ENCODE peak calls at places on chromosomes 7 and 10, in four cellular contexts. One of them, this sample, is unnamed.
A peak's percentile ranks its signal among the peaks of the same experiment; 100 is the strongest.

GRCh38 chr10:32017044-32017443 is 39.2 kb downstream of the KIF5B start:
- DNase-seq in HepG2: no peak
- DNase-seq in A549: no peak
- DNase-seq in K562: no peak
- DNase-seq in this sample: no peak

GRCh38 chr10:74040200-74041126 is 42.5 kb downstream of the VCL start:
- DNase-seq in HepG2: no peak
- DNase-seq in A549: no peak
- DNase-seq in K562: no peak
- DNase-seq in this sample: no peak

GRCh38 chr7:133529861-133530260 is 277.0 kb downstream of the EXOC4 start:
- DNase-seq in HepG2: no peak
- DNase-seq in A549: no peak
- DNase-seq in K562: no peak
- DNase-seq in this sample: no peak

GRCh38 chr10:118721005-118721876 is 33.5 kb downstream of the CACUL1 start:
- DNase-seq in HepG2: peak; percentile 28
- DNase-seq in A549: peak; percentile 31
- DNase-seq in K562: peak; percentile 57
- DNase-seq in this sample: no peak

GRCh38 chr7:100348805-100349204 is 9.1 kb upstream of the PILRB start:
- DNase-seq in HepG2: no peak
- DNase-seq in A549: no peak
- DNase-seq in K562: no peak
- DNase-seq in this sample: no peak

GRCh38 chr10:70920519-70920918 is 32.2 kb upstream of the PCBD1 start:
- DNase-seq in HepG2: no peak
- DNase-seq in A549: no peak
- DNase-seq in K562: no peak
- DNase-seq in this sample: no peak

GRCh38 chr7:11591943-11592342 is 240.1 kb downstream of the THSD7A start:
- DNase-seq in HepG2: no peak
- DNase-seq in A549: no peak
- DNase-seq in K562: no peak
- DNase-seq in this sample: no peak

GRCh38 chr7:29748286-29749099 is 57.8 kb upstream of the WIPF3 start:
- DNase-seq in HepG2: peak; percentile 38
- DNase-seq in A549: peak; percentile 13
- DNase-seq in K562: peak; percentile 73
- DNase-seq in this sample: no peak

GRCh38 chr7:135177021-135177696 is 6.7 kb upstream of the CYREN start:
- DNase-seq in HepG2: peak; percentile 26
- DNase-seq in A549: no peak
- DNase-seq in K562: no peak
- DNase-seq in this sample: no peak

GRCh38 chr10:124387078-124387874 is 31.4 kb downstream of the OAT start:
- DNase-seq in HepG2: no peak
- DNase-seq in A549: peak; percentile 63
- DNase-seq in K562: no peak
- DNase-seq in this sample: no peak

GRCh38 chr7:133735222-133735621 is 391.9 kb upstream of the LRGUK start:
- DNase-seq in HepG2: no peak
- DNase-seq in A549: no peak
- DNase-seq in K562: no peak
- DNase-seq in this sample: no peak

GRCh38 chr7:37083311-37084096 is 359.2 kb upstream of the AOAH start:
- DNase-seq in HepG2: no peak
- DNase-seq in A549: no peak
- DNase-seq in K562: no peak
- DNase-seq in this sample: no peak

GRCh38 chr7:30594055-30594539 is 581 bp upstream of the GARS1 start:
- DNase-seq in HepG2: peak; percentile 60
- DNase-seq in A549: peak; percentile 46
- DNase-seq in K562: peak; percentile 60
- DNase-seq in this sample: peak; percentile 23

GRCh38 chr7:15889501-15889900 is 203.0 kb upstream of the MEOX2 start:
- DNase-seq in HepG2: no peak
- DNase-seq in A549: peak; percentile 9
- DNase-seq in K562: peak; percentile 3
- DNase-seq in this sample: no peak

GRCh38 chr10:30529373-30529998 is 95.5 kb downstream of the MAP3K8 start:
- DNase-seq in HepG2: no peak
- DNase-seq in A549: no peak
- DNase-seq in K562: no peak
- DNase-seq in this sample: peak; percentile 77

GRCh38 chr10:63348210-63348850 is 117.4 kb downstream of the JMJD1C start:
- DNase-seq in HepG2: no peak
- DNase-seq in A549: no peak
- DNase-seq in K562: no peak
- DNase-seq in this sample: no peak

GRCh38 chr10:38159007-38159406 is 64.9 kb downstream of the ZNF37A start:
- DNase-seq in HepG2: no peak
- DNase-seq in A549: no peak
- DNase-seq in K562: no peak
- DNase-seq in this sample: no peak

GRCh38 chr7:133300811-133301210 is 47.9 kb downstream of the EXOC4 start:
- DNase-seq in HepG2: no peak
- DNase-seq in A549: no peak
- DNase-seq in K562: no peak
- DNase-seq in this sample: no peak

GRCh38 chr7:41916450-41916927 is 213.6 kb upstream of the INHBA start:
- DNase-seq in HepG2: no peak
- DNase-seq in A549: peak; percentile 10
- DNase-seq in K562: no peak
- DNase-seq in this sample: no peak

GRCh38 chr10:101675115-101675514 is 19.9 kb downstream of the FBXW4 start:
- DNase-seq in HepG2: no peak
- DNase-seq in A549: no peak
- DNase-seq in K562: no peak
- DNase-seq in this sample: no peak

GRCh38 chr7:16923019-16923418 is 41.2 kb upstream of the AGR3 start:
- DNase-seq in HepG2: no peak
- DNase-seq in A549: no peak
- DNase-seq in K562: no peak
- DNase-seq in this sample: no peak

GRCh38 chr7:5634107-5634950 is 147.1 kb downstream of the RNF216 start:
- DNase-seq in HepG2: no peak
- DNase-seq in A549: no peak
- DNase-seq in K562: no peak
- DNase-seq in this sample: no peak

GRCh38 chr7:140275069-140275961 is 98.5 kb upstream of the KDM7A start:
- DNase-seq in HepG2: no peak
- DNase-seq in A549: no peak
- DNase-seq in K562: peak; percentile 63
- DNase-seq in this sample: no peak

GRCh38 chr10:130432271-130432670 is 296.1 kb downstream of the GLRX3 start:
- DNase-seq in HepG2: no peak
- DNase-seq in A549: no peak
- DNase-seq in K562: no peak
- DNase-seq in this sample: no peak

GRCh38 chr7:87058739-87059524 is 522 bp downstream of the ELAPOR2 start:
- DNase-seq in HepG2: no peak
- DNase-seq in A549: peak; percentile 1
- DNase-seq in K562: peak; percentile 48
- DNase-seq in this sample: no peak

GRCh38 chr10:786666-787512 is 97.4 kb upstream of the DIP2C start:
- DNase-seq in HepG2: no peak
- DNase-seq in A549: no peak
- DNase-seq in K562: no peak
- DNase-seq in this sample: no peak

GRCh38 chr7:88230646-88231045 is 10.8 kb upstream of the SRI start:
- DNase-seq in HepG2: no peak
- DNase-seq in A549: no peak
- DNase-seq in K562: no peak
- DNase-seq in this sample: no peak

GRCh38 chr7:37853468-37853867 is 5.1 kb downstream of the NME8 start:
- DNase-seq in HepG2: peak; percentile 12
- DNase-seq in A549: peak; percentile 16
- DNase-seq in K562: peak; percentile 24
- DNase-seq in this sample: no peak

GRCh38 chr10:21172774-21173432 is 275.8 kb upstream of the NEBL start:
- DNase-seq in HepG2: no peak
- DNase-seq in A549: peak; percentile 38
- DNase-seq in K562: no peak
- DNase-seq in this sample: no peak

GRCh38 chr10:103618575-103619423 is 125.3 kb downstream of the NEURL1 start:
- DNase-seq in HepG2: no peak
- DNase-seq in A549: no peak
- DNase-seq in K562: peak; percentile 90
- DNase-seq in this sample: no peak

GRCh38 chr10:130498934-130499333 is 362.7 kb downstream of the GLRX3 start:
- DNase-seq in HepG2: no peak
- DNase-seq in A549: no peak
- DNase-seq in K562: no peak
- DNase-seq in this sample: no peak

DNA sequence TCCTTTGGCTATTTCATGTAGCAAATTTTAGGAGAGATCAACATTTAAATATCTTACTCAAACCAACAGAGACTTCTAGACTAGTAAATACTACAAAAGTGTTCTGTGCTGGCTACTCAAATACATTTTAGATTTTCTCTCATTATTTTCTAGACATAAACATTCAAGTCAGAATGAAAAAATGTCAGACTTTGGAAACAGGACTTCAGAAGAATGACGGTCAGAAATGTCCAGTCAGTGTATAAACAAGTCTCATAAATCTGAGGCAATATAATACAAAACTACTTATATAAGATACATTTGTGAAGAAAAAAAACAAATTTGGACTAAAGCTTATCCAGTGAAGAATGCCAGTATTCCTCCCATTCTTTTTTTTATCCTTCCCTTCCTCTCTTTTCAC is 25.9 kb downstream of the RNLS start:
- DNase-seq in HepG2: no peak
- DNase-seq in A549: no peak
- DNase-seq in K562: no peak
- DNase-seq in this sample: no peak
- TF ChIP-seq POLR2AphosphoS2 in HepG2: no peak
- TF ChIP-seq POLR2AphosphoS2 in A549: no peak
- TF ChIP-seq POLR2AphosphoS2 in K562: no peak
- TF ChIP-seq POLR2AphosphoS2 in this sample: no peak

DNA sequence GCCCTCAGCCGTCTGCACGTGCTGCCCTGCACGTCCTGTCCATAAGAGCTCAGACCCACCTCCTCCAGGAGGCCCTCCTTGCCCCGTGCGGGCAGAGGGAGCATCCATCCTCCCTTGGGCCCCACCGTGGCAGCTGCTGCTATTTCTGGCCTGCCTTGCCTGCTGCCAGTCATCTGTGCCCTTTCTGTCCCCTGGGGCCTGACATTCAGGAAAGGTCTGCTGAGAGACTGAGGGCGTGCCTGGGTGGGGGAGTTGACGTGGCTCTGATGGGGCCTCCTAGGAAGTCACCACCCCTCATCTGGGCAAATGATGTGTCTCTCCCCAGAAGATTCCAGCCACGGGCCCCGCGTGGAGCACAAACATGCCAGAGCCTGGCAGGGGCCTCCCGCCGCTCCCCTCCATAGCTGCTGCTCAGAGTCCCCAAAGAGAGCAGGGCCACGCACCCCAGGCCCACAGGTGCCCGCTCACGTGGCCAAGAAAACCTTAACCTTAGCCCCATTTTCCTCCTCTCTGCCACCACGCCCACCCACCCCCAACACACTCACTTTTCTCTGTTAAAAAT is 21.8 kb downstream of the DPYSL4 start:
- DNase-seq in HepG2: no peak
- DNase-seq in A549: no peak
- DNase-seq in K562: no peak
- DNase-seq in this sample: no peak
- TF ChIP-seq POLR2AphosphoS2 in HepG2: no peak
- TF ChIP-seq POLR2AphosphoS2 in A549: no peak
- TF ChIP-seq POLR2AphosphoS2 in K562: no peak
- TF ChIP-seq POLR2AphosphoS2 in this sample: no peak

DNA sequence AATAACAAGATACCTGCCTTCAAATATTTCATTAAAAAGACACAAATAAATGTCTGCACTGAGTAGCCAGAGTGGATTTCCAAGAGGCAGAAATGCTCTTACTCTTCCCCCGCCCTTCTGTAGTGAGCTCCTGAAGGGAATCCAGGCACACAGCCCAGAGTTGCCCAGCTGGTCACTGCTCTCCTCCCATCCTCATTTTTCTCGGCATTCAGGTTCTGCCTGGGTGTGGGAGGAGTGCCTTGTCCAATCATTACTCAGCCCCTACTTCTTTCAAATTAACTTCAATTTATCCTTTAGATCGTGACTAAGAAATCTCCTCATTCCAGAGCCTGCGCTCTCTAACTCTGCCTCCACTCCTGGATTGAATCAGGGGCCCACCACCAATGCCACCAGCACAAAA is 12.2 kb downstream of the CCDC6 start:
- DNase-seq in HepG2: no peak
- DNase-seq in A549: no peak
- DNase-seq in K562: no peak
- DNase-seq in this sample: no peak
- TF ChIP-seq POLR2AphosphoS2 in HepG2: no peak
- TF ChIP-seq POLR2AphosphoS2 in A549: no peak
- TF ChIP-seq POLR2AphosphoS2 in K562: no peak
- TF ChIP-seq POLR2AphosphoS2 in this sample: no peak

DNA sequence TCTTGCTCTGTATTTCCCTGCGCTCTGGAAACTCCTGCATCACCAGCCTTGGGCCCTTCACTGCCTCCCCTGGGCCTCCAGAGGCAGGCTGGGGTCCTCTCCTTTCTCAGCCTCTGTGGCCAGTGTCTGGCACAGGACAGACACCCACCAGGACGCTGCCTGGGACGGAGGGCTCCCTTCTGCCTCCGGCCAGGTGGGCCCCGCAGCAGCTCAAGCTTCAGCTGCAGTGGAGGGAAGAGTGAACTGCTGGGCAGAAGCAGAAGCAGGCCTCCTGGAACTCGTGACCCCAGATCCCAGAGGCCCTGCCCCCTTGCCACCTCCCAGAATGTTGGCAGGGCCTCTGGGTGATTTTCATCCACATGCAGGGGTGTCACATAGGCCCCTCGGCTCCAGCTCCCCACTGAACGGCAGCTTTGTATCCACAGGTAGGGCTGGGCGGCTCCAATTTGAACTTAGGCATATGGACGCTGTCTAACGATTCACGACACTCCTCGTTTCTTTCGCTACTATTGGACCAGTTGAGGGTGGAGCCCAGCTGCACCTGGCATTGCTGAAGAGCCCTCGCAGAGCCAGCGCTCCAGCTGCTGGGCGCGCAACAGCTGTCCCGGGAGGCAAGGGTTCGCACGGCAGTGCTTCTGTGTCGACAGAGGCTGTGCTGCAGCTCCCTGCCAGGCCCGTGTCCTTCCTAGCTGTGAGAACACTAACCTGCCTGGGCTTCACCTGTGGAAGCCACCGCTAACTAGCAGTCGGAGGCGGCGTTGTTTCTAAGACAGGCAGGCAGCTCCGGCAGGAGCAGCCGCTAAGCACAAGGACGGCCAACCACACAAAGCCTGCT is 18.4 kb upstream of the GPR146 start:
- DNase-seq in HepG2: no peak
- DNase-seq in A549: no peak
- DNase-seq in K562: no peak
- DNase-seq in this sample: no peak
- TF ChIP-seq POLR2AphosphoS2 in HepG2: no peak
- TF ChIP-seq POLR2AphosphoS2 in A549: no peak
- TF ChIP-seq POLR2AphosphoS2 in K562: no peak
- TF ChIP-seq POLR2AphosphoS2 in this sample: no peak

This sample was measured in GM12878.